ENCODE peak calls at places on chromosomes 1 and 21, in six cellular contexts. M, V, N, W, H and T are unnamed samples.

GRCh38 chr21:33212159-33212851 is 17.4 kb upstream of the IFNAR2 start:
- DNase-seq in W (peak), H (peak), N (no peak), M (no peak), V (no peak), T (peak)

GRCh38 chr1:234975122-234975940 is 153.3 kb downstream of the TOMM20 start:
- DNase-seq in H (no peak), N (peak), W (peak), V (no peak), M (no peak), T (peak)

GRCh38 chr1:232793944-232794343 is 11.3 kb upstream of the MAP10 start:
- DNase-seq in W (peak), N (peak), V (no peak), H (peak), M (no peak), T (peak)

GRCh38 chr1:19390901-19391595 is 78.9 kb downstream of the SLC66A1 start:
- DNase-seq in N (peak), H (peak), V (peak), M (peak), W (peak), T (no peak)

GRCh38 chr21:33042812-33043211 is 17.1 kb downstream of the OLIG2 start:
- DNase-seq in V (no peak), W (peak), N (peak), M (no peak), H (no peak), T (peak)

GRCh38 chr1:59043796-59044195 is 253.1 kb upstream of the FGGY start:
- DNase-seq in W (peak), V (no peak), H (peak), M (peak), N (peak), T (peak)

GRCh38 chr1:209655832-209656231 is 3.6 kb upstream of the LAMB3 start:
- DNase-seq in M (no peak), N (no peak), W (peak), H (no peak), V (no peak), T (peak)

GRCh38 chr21:44579056-44579832 is 1.2 kb downstream of the KRTAP10-5 start:
- DNase-seq in V (no peak), N (no peak), H (no peak), W (no peak), M (no peak), T (no peak)

GRCh38 chr1:3785458-3786157 is 10.7 kb downstream of the LRRC47 start:
- DNase-seq in V (no peak), M (no peak), N (no peak), W (no peak), H (peak), T (no peak)

GRCh38 chr1:162835157-162835899 is 25.6 kb downstream of the CCDC190 start:
- DNase-seq in V (no peak), H (no peak), N (no peak), W (no peak), M (no peak), T (no peak)

GRCh38 chr1:50110656-50111055 is 1.9 kb downstream of the ELAVL4 start:
- DNase-seq in W (no peak), N (no peak), V (no peak), M (no peak), H (no peak), T (no peak)

GRCh38 chr1:231134624-231135023 is 27.2 kb upstream of the TRIM67 start:
- DNase-seq in M (no peak), N (no peak), H (no peak), V (no peak), W (no peak), T (no peak)

GRCh38 chr1:158037876-158038359 is 44.5 kb downstream of the KIRREL1 start:
- DNase-seq in N (no peak), H (no peak), W (peak), M (no peak), V (no peak), T (peak)

GRCh38 chr1:156524985-156525590 is 24.5 kb upstream of the MEF2D start:
- DNase-seq in N (no peak), H (peak), V (no peak), W (no peak), M (no peak), T (no peak)

GRCh38 chr21:34827445-34828235 is 158.8 kb downstream of the CLIC6 start:
- DNase-seq in M (no peak), V (no peak), W (no peak), N (no peak), H (no peak), T (no peak)

GRCh38 chr21:24829397-24829796 is 777.9 kb downstream of the MRPL39 start:
- DNase-seq in H (no peak), W (no peak), V (no peak), M (no peak), N (no peak), T (no peak)

GRCh38 chr21:42063206-42063577 is 7.9 kb upstream of the UMODL1 start:
- DNase-seq in M (no peak), N (no peak), W (no peak), V (no peak), H (no peak), T (no peak)

GRCh38 chr1:158494737-158495136 is 22.7 kb downstream of the OR10R2 start:
- DNase-seq in H (no peak), V (no peak), W (no peak), N (no peak), M (no peak), T (no peak)

GRCh38 chr1:229148041-229148671 is 122.8 kb upstream of the RAB4A start:
- DNase-seq in H (no peak), M (no peak), W (no peak), N (no peak), V (no peak), T (no peak)

GRCh38 chr1:53619811-53620619 is 118.9 kb downstream of the GLIS1 start:
- DNase-seq in H (no peak), W (peak), M (no peak), N (no peak), V (no peak), T (no peak)

GRCh38 chr1:246961939-246962373 is 30.2 kb upstream of the AHCTF1 start:
- DNase-seq in N (peak), W (peak), V (no peak), H (peak), M (no peak), T (no peak)

GRCh38 chr21:44701023-44701400 is 4.0 kb downstream of the KRTAP10-12 start:
- DNase-seq in H (no peak), M (no peak), N (no peak), W (no peak), V (no peak), T (no peak)

GRCh38 chr1:245715291-245715701 is 560.5 kb downstream of the KIF26B start:
- DNase-seq in N (no peak), W (peak), V (no peak), M (no peak), H (no peak), T (peak)

GRCh38 chr1:201535046-201535777 is 3.7 kb upstream of the NAV1 start:
- DNase-seq in N (no peak), W (peak), H (peak), M (no peak), V (no peak), T (no peak)

GRCh38 chr1:170284016-170284415 is 138.3 kb downstream of the NTMT2 start:
- DNase-seq in H (no peak), N (no peak), W (no peak), M (no peak), V (no peak), T (no peak)

GRCh38 chr1:168974611-168975010 is 131.9 kb upstream of the ATP1B1 start:
- DNase-seq in M (no peak), H (no peak), W (no peak), V (no peak), N (no peak), T (peak)

GRCh38 chr1:150981805-150982712 is at the start of gene ANXA9:
- DNase-seq in W (peak), N (no peak), V (no peak), M (no peak), H (peak), T (no peak)